ENCODE peak calls at places on chromosome 15, in five cellular contexts. B, H, N, A and O are unnamed samples.

GRCh38 chr15:69906256-69907185 is 191.2 kb downstream of the TLE3 start:
- DNase-seq in A (no peak), N (no peak), B (no peak), H (no peak), O (no peak)

GRCh38 chr15:65089206-65089824 is 12.8 kb downstream of the KBTBD13 start:
- DNase-seq in A (no peak), B (no peak), N (no peak), H (no peak), O (no peak)

GRCh38 chr15:36284911-36285310 is 294.5 kb upstream of the CDIN1 start:
- DNase-seq in B (no peak), A (no peak), H (no peak), N (no peak), O (no peak)

GRCh38 chr15:33145447-33145846 is 49.1 kb downstream of the FMN1 start:
- DNase-seq in B (no peak), A (peak), H (no peak), N (no peak), O (no peak)

GRCh38 chr15:40055576-40056293 is 16.8 kb upstream of the SRP14 start:
- DNase-seq in A (peak), H (no peak), B (peak), N (no peak), O (no peak)

GRCh38 chr15:51737538-51738305 is at the start of gene LYSMD2:
- DNase-seq in B (peak), H (peak), A (peak), N (peak), O (peak)

GRCh38 chr15:63992300-63992699 is 54.0 kb downstream of the DAPK2 start:
- DNase-seq in N (no peak), B (no peak), H (no peak), A (no peak), O (no peak)

GRCh38 chr15:66409565-66410108 is 22.9 kb downstream of the MAP2K1 start:
- DNase-seq in A (no peak), N (no peak), B (no peak), H (no peak), O (no peak)

GRCh38 chr15:99409097-99409473 is 156.7 kb upstream of the MEF2A start:
- DNase-seq in B (peak), H (no peak), N (no peak), A (no peak), O (no peak)

GRCh38 chr15:35305031-35305555 is 220.0 kb upstream of the NANOGP8 start:
- DNase-seq in B (no peak), N (no peak), A (no peak), H (no peak), O (no peak)

GRCh38 chr15:64847448-64847847 is 5.7 kb downstream of the PLEKHO2 start:
- DNase-seq in A (no peak), N (no peak), H (no peak), B (no peak), O (no peak)

GRCh38 chr15:55226127-55226526 is 29.4 kb upstream of the RSL24D1 start:
- DNase-seq in N (no peak), B (no peak), A (no peak), H (no peak), O (no peak)

GRCh38 chr15:69508659-69509058 is 56.0 kb downstream of the RPLP1 start:
- DNase-seq in A (no peak), N (peak), B (no peak), H (no peak), O (no peak)

GRCh38 chr15:67465196-67465952 is 55.6 kb upstream of the C15orf61 start:
- DNase-seq in N (no peak), B (no peak), A (no peak), H (no peak), O (no peak)

GRCh38 chr15:93932164-93932776 is 299.1 kb upstream of the MCTP2 start:
- DNase-seq in N (no peak), B (no peak), H (no peak), A (no peak), O (no peak)

GRCh38 chr15:68414591-68414990 is 17.4 kb downstream of the ITGA11 start:
- DNase-seq in B (no peak), H (peak), N (no peak), A (no peak), O (no peak)

GRCh38 chr15:33104276-33104675 is 90.2 kb downstream of the FMN1 start:
- DNase-seq in A (no peak), N (no peak), B (no peak), H (no peak), O (no peak)

GRCh38 chr15:61834076-61834697 is 226.1 kb downstream of the VPS13C start:
- DNase-seq in B (peak), H (peak), A (peak), N (peak), O (peak)

GRCh38 chr15:29070471-29071192 is 184.9 kb downstream of the APBA2 start:
- DNase-seq in A (no peak), N (no peak), B (peak), H (no peak), O (no peak)

GRCh38 chr15:68054658-68055223 is 626 bp downstream of the PIAS1 start:
- DNase-seq in A (peak), B (peak), H (peak), N (peak), O (peak)

GRCh38 chr15:65377105-65377975 is 462 bp downstream of the IGDCC3 start:
- DNase-seq in H (no peak), B (no peak), A (no peak), N (no peak), O (peak)